ENCODE peak calls at places on chromosome 14, in five cellular contexts. M is CD8-positive, alpha-beta memory T cell; Q is GM04504; V is stimulated activated CD4-positive, alpha-beta T cell treated with anti-CD3 and anti-CD28 coated beads, Interleukin-4, amount 100 ng/mL, for 1 hour; Z is AG08396. L is an unnamed sample.

GRCh38 chr14:43479751-43480150 is 1027.3 kb downstream of the FSCB start:
- DNase-seq in M (no peak), Z (no peak), V (no peak), Q (no peak), L (no peak)

GRCh38 chr14:50795127-50795526 is 35.8 kb downstream of the NIN start:
- DNase-seq in V (no peak), Z (no peak), M (no peak), Q (no peak), L (no peak)

GRCh38 chr14:45212231-45212630 is 40.8 kb downstream of the MIS18BP1 start:
- DNase-seq in Q (no peak), V (no peak), M (no peak), Z (no peak), L (no peak)

GRCh38 chr14:89933002-89933401 is 21.5 kb downstream of the EFCAB11 start:
- DNase-seq in M (no peak), Z (no peak), Q (no peak), V (no peak), L (no peak)

GRCh38 chr14:54339771-54340170 is 57.0 kb upstream of the CDKN3 start:
- DNase-seq in Z (no peak), M (no peak), Q (no peak), V (no peak), L (no peak)

GRCh38 chr14:54175298-54175942 is 218.8 kb upstream of the BMP4 start:
- DNase-seq in V (peak), M (no peak), Q (peak), Z (peak), L (peak)

GRCh38 chr14:24678801-24679247 is 44.8 kb upstream of the GZMB start:
- DNase-seq in Q (peak), Z (peak), M (peak), V (peak), L (peak)

GRCh38 chr14:74418031-74418430 is 8.0 kb downstream of the SYNDIG1L start:
- DNase-seq in Z (no peak), Q (no peak), M (no peak), V (no peak), L (no peak)

GRCh38 chr14:101636081-101636560 is 74.8 kb downstream of the DIO3 start:
- DNase-seq in M (no peak), Z (no peak), V (peak), Q (no peak), L (no peak)

GRCh38 chr14:28542040-28542439 is 224.5 kb upstream of the FOXG1 start:
- DNase-seq in V (no peak), Q (no peak), M (no peak), Z (no peak), L (no peak)

GRCh38 chr14:39265032-39265431 is 31.3 kb downstream of the MIA2 start:
- DNase-seq in Q (no peak), M (no peak), V (no peak), Z (no peak), L (no peak)

GRCh38 chr14:99564903-99565259 is 39.1 kb downstream of the CCDC85C start:
- DNase-seq in Q (no peak), V (no peak), Z (no peak), M (no peak), L (no peak)

GRCh38 chr14:58747181-58747580 is 109.4 kb downstream of the DACT1 start:
- DNase-seq in M (no peak), Z (peak), Q (peak), V (no peak), L (peak)

GRCh38 chr14:26163761-26164160 is 434.1 kb downstream of the NOVA1 start:
- DNase-seq in M (no peak), Q (no peak), V (no peak), Z (no peak), L (no peak)

GRCh38 chr14:57960946-57961792 is 95.3 kb upstream of the SLC35F4 start:
- DNase-seq in Q (no peak), Z (no peak), M (no peak), V (no peak), L (no peak)

GRCh38 chr14:101008196-101008595 is 104.7 kb upstream of the RTL1 start:
- DNase-seq in M (no peak), V (no peak), Q (no peak), Z (peak), L (peak)

GRCh38 chr14:22767323-22767589 is 768 bp downstream of the OXA1L start:
- DNase-seq in Z (no peak), Q (no peak), M (no peak), V (no peak), L (no peak)

GRCh38 chr14:65238456-65238855 is 136.1 kb upstream of the MAX start:
- DNase-seq in V (no peak), Z (no peak), M (no peak), Q (peak), L (peak)

GRCh38 chr14:65936342-65936741 is 523.8 kb downstream of the FUT8 start:
- DNase-seq in V (no peak), Z (no peak), Q (no peak), M (no peak), L (no peak)

L was measured in SJSA1.